ENCODE peak calls at places on chromosomes 13 and 19, in five cellular contexts. M, E, Z, N and G are unnamed samples.

GRCh38 chr13:113649212-113649611 is 8.8 kb downstream of the ATP4B start:
- DNase-seq in M (no peak), E (no peak), Z (no peak), N (no peak), G (no peak)

GRCh38 chr19:43776285-43776684 is 4.5 kb downstream of the KCNN4 start:
- DNase-seq in M (no peak), E (no peak), Z (peak), N (no peak), G (no peak)

GRCh38 chr19:35015576-35016351 is 14.5 kb upstream of the SCN1B start:
- DNase-seq in M (no peak), E (no peak), Z (no peak), N (no peak), G (no peak)

GRCh38 chr13:44810067-44810840 is 179.0 kb downstream of the NUFIP1 start:
- DNase-seq in M (no peak), E (no peak), Z (no peak), N (no peak), G (no peak)

GRCh38 chr13:85148009-85148408 is 651.2 kb downstream of the SLITRK6 start:
- DNase-seq in M (no peak), E (peak), Z (no peak), N (no peak), G (peak)

GRCh38 chr13:46126552-46127171 is 21.8 kb upstream of the CPB2 start:
- DNase-seq in M (peak), E (peak), Z (peak), N (peak), G (peak)

GRCh38 chr19:29060833-29061364 is 152.1 kb downstream of the UQCRFS1 start:
- DNase-seq in M (no peak), E (no peak), Z (no peak), N (no peak), G (no peak)

GRCh38 chr19:35083678-35084077 is 31.9 kb upstream of the FXYD3 start:
- DNase-seq in M (no peak), E (no peak), Z (no peak), N (no peak), G (no peak)

GRCh38 chr13:46523972-46524737 is 28.8 kb upstream of the LRCH1 start:
- DNase-seq in M (no peak), E (no peak), Z (no peak), N (no peak), G (no peak)

GRCh38 chr13:35475960-35476943 is at the start of gene MAB21L1:
- DNase-seq in M (peak), E (peak), Z (no peak), N (no peak), G (peak)

GRCh38 chr13:72839831-72840426 is 58.0 kb downstream of the PIBF1 start:
- DNase-seq in M (peak), E (peak), Z (peak), N (peak), G (peak)

GRCh38 chr13:52048516-52048915 is 24.0 kb downstream of the UTP14C start:
- DNase-seq in M (no peak), E (no peak), Z (no peak), N (no peak), G (no peak)

GRCh38 chr19:9353011-9353410 is 9.8 kb upstream of the ZNF177 start:
- DNase-seq in M (no peak), E (no peak), Z (no peak), N (no peak), G (no peak)

GRCh38 chr19:19227217-19227616 is 15.5 kb downstream of the NCAN start:
- DNase-seq in M (no peak), E (no peak), Z (no peak), N (no peak), G (no peak)

GRCh38 chr19:47511681-47512080 is 3.2 kb downstream of the NAPA start:
- DNase-seq in M (no peak), E (no peak), Z (no peak), N (no peak), G (no peak)

GRCh38 chr19:3868770-3869456 is at the start of gene ZFR2:
- DNase-seq in M (no peak), E (no peak), Z (peak), N (no peak), G (peak)

GRCh38 chr13:23384111-23384510 is 49.4 kb downstream of the SACS start:
- DNase-seq in M (peak), E (no peak), Z (no peak), N (no peak), G (no peak)

GRCh38 chr13:111865046-111865445 is 201.9 kb upstream of the SOX1 start:
- DNase-seq in M (no peak), E (no peak), Z (no peak), N (no peak), G (no peak)

GRCh38 chr13:50678464-50679162 is 164.9 kb downstream of the DLEU7 start:
- DNase-seq in M (peak), E (no peak), Z (no peak), N (no peak), G (no peak)

GRCh38 chr19:6041071-6041470 is 63.1 kb upstream of the RANBP3 start:
- DNase-seq in M (no peak), E (no peak), Z (no peak), N (no peak), G (no peak)

GRCh38 chr19:12763100-12763499 is 11.5 kb downstream of the BEST2 start:
- DNase-seq in M (no peak), E (no peak), Z (no peak), N (no peak), G (no peak)

GRCh38 chr13:101624210-101624922 is 171.9 kb downstream of the ITGBL1 start:
- DNase-seq in M (no peak), E (no peak), Z (no peak), N (no peak), G (peak)

GRCh38 chr19:43555185-43555770 is 20.0 kb downstream of the XRCC1 start:
- DNase-seq in M (peak), E (peak), Z (peak), N (peak), G (peak)

GRCh38 chr19:52170863-52171320 is 529 bp downstream of the ZNF836 start:
- DNase-seq in M (no peak), E (no peak), Z (no peak), N (no peak), G (peak)

GRCh38 chr13:42474954-42475353 is 99.0 kb upstream of the TNFSF11 start:
- DNase-seq in M (no peak), E (no peak), Z (no peak), N (no peak), G (no peak)

GRCh38 chr19:472005-472858 is 11.4 kb upstream of the SHC2 start:
- DNase-seq in M (no peak), E (no peak), Z (no peak), N (no peak), G (no peak)

GRCh38 chr13:113926951-113927660 is 46.8 kb downstream of the C13orf46 start:
- DNase-seq in M (no peak), E (no peak), Z (no peak), N (no peak), G (no peak)

GRCh38 chr13:41991936-41992335 is 31.0 kb upstream of the VWA8 start:
- DNase-seq in M (no peak), E (no peak), Z (no peak), N (no peak), G (no peak)

GRCh38 chr19:5078179-5078578 is 109.3 kb downstream of the KDM4B start:
- DNase-seq in M (no peak), E (no peak), Z (no peak), N (no peak), G (no peak)

GRCh38 chr13:43905435-43906031 is 25.8 kb downstream of the LACC1 start:
- DNase-seq in M (peak), E (peak), Z (peak), N (peak), G (peak)

GRCh38 chr19:1920644-1921043 is 15.4 kb downstream of the ADAT3 start:
- DNase-seq in M (no peak), E (no peak), Z (no peak), N (no peak), G (no peak)

GRCh38 chr13:99439850-99440604 is 61.2 kb upstream of the TM9SF2 start:
- DNase-seq in M (no peak), E (no peak), Z (no peak), N (no peak), G (no peak)

GRCh38 chr13:32381539-32381938 is 46.4 kb downstream of the N4BP2L1 start:
- DNase-seq in M (peak), E (peak), Z (no peak), N (no peak), G (peak)

GRCh38 chr19:55255618-55256423 is 3.0 kb downstream of the PPP6R1 start:
- DNase-seq in M (peak), E (no peak), Z (no peak), N (peak), G (no peak)

GRCh38 chr13:28423010-28423409 is 71.9 kb downstream of the FLT1 start:
- DNase-seq in M (no peak), E (no peak), Z (no peak), N (no peak), G (no peak)

GRCh38 chr13:24725379-24725778 is 38.6 kb upstream of the RNF17 start:
- DNase-seq in M (no peak), E (no peak), Z (no peak), N (no peak), G (no peak)

GRCh38 chr13:39353988-39354387 is 249.0 kb downstream of the LHFPL6 start:
- DNase-seq in M (peak), E (no peak), Z (no peak), N (no peak), G (no peak)

DNA sequence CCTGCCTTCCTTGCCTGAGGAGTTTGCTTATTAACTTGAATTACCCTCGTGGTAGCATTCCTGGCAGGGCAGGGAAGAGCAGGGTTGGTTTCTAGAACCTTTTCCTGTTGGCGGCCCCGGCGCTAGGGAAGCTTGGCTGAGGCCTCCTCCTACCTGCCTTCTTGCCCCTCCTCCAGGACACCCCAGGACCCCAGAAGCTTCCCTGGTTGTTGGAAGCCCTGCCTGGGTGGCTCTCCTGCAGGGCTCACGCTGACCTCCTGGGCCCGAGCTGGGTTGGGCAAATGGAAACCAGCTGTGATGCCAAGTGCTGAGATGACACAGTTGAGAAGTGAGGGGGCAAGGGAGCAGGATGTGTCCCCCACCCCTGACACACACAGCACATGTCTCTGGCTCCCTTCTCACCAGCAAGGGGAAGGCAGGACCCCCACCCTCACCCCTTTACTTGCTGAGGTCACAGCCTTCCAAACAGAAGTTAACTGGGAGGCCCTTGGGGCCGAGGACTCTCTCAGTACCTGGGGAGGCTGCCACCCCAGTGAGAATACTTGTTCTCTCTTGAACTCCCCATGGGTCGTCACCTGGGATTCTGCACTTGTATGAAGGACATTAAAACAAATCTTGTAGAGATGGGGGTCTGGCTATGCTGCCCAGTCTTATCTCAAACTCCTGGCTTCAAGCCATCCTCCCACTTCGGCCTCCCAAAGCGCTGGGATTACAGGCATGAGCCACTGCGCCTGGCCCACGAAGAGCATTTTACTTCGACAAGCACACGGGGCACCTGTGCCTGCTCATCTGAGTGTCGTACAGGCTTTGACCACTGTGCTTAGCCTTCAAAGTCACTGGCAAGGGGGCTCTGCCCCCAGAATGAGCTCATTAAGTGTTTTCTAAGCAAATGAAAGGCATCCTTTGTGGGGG is 10.5 kb downstream of the CEBPA start:
- DNase-seq in M (no peak), E (no peak), Z (no peak), N (no peak), G (no peak)
- H3K4me2 ChIP-seq in M (no peak), E (no peak), Z (no peak), N (no peak), G (no peak)

DNA sequence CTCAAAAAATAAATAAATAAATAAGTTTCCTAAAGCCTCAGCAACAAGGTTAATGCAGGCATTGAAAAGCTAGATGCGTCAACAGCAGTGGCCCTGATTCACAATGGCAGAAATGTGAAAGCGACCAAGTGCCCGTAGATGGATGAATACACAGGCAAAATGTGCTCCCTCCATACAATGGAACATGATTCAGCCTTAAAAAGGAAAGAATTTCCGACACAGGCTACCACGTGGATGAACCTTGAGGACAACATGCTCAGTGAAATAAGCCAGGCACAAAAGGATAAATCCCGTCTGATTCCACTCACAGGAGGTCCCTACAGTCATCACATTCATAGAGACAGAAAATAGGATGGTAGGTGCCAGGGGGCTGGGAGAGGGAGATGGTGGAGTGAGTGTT is 31.7 kb downstream of the INSR start:
- DNase-seq in M (no peak), E (no peak), Z (no peak), N (no peak), G (peak)
- H3K4me2 ChIP-seq in M (no peak), E (no peak), Z (no peak), N (no peak), G (no peak)

GRCh38 chr19:49333426-49334288 is 1.5 kb upstream of the CD37 start:
- DNase-seq in M (no peak), E (no peak), Z (no peak), N (peak), G (no peak)
- H3K4me2 ChIP-seq in M (no peak), E (no peak), Z (no peak), N (peak), G (no peak)

GRCh38 chr13:60590775-60591174 is 193.8 kb downstream of the TDRD3 start:
- DNase-seq in M (no peak), E (no peak), Z (no peak), N (no peak), G (no peak)

DNA sequence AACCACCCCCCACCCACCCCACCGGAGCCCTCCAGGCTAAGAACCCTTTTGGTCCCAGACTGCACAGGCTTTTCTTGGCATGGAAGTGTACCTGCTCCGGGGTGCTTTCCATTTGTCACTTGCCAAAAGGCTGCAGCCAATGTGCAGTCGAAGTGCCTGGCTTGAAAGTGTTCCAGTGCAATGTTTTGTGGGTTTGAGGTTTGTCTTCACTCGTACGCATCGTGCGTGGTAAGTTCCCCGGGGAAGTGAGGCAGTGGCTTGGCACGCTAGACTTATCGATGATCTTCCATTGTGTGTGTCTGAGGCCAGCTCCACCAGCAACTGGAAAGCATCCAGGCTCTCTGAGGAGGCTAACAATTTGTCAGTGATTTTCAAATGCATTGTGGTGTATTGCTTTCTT is 194.3 kb downstream of the TDRD3 start:
- DNase-seq in M (peak), E (no peak), Z (no peak), N (no peak), G (no peak)
- H3K4me2 ChIP-seq in M (peak), E (no peak), Z (no peak), N (no peak), G (no peak)

DNA sequence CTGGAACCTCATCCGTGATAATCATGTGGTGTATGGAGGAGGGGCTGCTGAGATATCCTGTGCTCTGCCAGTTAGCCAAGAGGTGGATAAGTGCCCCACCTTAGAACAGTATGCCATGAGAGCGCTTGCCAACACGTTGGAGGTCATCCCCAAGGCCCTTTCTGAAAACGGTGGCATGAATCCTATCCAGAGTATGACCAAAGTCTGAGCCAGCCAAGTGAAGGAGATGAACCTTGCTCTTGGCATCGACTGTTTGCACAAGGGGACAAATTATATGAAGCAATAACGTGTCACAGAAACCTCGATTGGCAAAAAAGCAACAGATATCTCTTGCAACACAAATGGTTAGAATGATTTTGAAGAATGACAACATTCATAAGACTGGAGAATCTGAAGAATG is 251.2 kb upstream of the OBI1 start:
- DNase-seq in M (no peak), E (no peak), Z (no peak), N (no peak), G (no peak)
- H3K4me2 ChIP-seq in M (no peak), E (no peak), Z (no peak), N (no peak), G (no peak)

DNA sequence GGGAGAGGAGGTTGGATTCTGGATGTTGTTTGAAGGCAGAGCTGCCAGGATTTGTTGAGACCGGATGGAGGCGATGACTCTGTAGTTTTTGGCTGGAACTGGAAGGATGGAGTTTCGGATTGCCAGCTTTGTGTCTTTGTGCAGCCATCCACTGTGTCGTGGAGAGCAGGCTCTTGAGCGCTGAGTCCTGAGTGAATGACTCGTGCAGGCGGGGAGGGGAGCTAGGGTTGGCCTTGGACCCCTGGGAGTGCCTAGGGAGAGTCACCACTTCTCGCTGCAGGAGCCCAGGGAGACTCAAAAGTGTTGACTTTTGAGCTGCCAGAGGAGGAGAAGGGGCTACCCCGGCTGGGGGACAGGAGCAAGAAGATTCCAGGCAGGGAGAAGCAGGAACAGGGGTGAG is 3.9 kb downstream of the TOMM40 start:
- DNase-seq in M (no peak), E (no peak), Z (no peak), N (no peak), G (no peak)
- H3K4me2 ChIP-seq in M (no peak), E (no peak), Z (no peak), N (no peak), G (no peak)

GRCh38 chr19:17617807-17618192 is 62.4 kb downstream of the COLGALT1 start:
- DNase-seq in M (no peak), E (no peak), Z (no peak), N (no peak), G (no peak)

GRCh38 chr19:17618281-17618903 is 62.9 kb downstream of the COLGALT1 start:
- DNase-seq in M (no peak), E (no peak), Z (no peak), N (no peak), G (no peak)

GRCh38 chr19:17616961-17617806 is 61.7 kb downstream of the COLGALT1 start:
- DNase-seq in M (peak), E (no peak), Z (peak), N (no peak), G (peak)

GRCh38 chr19:17615889-17616685 is 60.6 kb downstream of the COLGALT1 start:
- DNase-seq in M (no peak), E (no peak), Z (peak), N (no peak), G (peak)

DNA sequence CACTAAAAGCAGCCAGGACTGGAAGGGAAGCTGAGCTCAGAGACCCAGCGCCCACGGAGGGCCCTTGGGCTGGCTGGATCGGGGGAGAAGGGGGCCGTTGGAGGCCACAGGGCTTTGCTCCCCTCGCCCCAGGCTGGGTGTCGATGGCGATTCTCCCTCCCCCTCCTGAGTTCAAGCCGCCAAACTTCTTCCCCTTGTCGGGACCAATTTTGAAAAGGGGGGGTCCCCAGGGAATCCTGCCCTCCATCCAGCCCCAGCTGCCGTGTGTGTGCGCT is 61.2 kb downstream of the COLGALT1 start:
- DNase-seq in M (no peak), E (no peak), Z (no peak), N (no peak), G (no peak)
- H3K4me2 ChIP-seq in M (peak), E (peak), Z (peak), N (no peak), G (peak)

GRCh38 chr13:79810018-79810417 is 329.1 kb downstream of the NDFIP2 start:
- DNase-seq in M (no peak), E (no peak), Z (no peak), N (no peak), G (no peak)
- H3K4me2 ChIP-seq in M (no peak), E (no peak), Z (no peak), N (no peak), G (no peak)

GRCh38 chr13:66397133-66397532 is 833.0 kb downstream of the PCDH9 start:
- DNase-seq in M (no peak), E (no peak), Z (no peak), N (no peak), G (no peak)
- H3K4me2 ChIP-seq in M (no peak), E (no peak), Z (no peak), N (no peak), G (no peak)